ENCODE peak calls at places on chromosomes 7 and 10, in six cellular contexts. One of them, this sample, is unnamed.
A peak's percentile ranks its signal among the peaks of the same experiment; 100 is the strongest.

GRCh38 chr10:31149835-31150512 is 118.3 kb upstream of the ZNF438 start:
- DNase-seq in right atrium auricular region: no peak
- DNase-seq in naive B cell: no peak
- DNase-seq in globus pallidus: no peak
- DNase-seq in stimulated activated CD4-positive, alpha-beta T cell treated with anti-CD3 and anti-CD28 coated beads, TNF-alpha, amount 100 ng/mL, for 4 hours: no peak
- DNase-seq in spleen: no peak
- DNase-seq in this sample: no peak

GRCh38 chr7:105992888-105993287 is 29.8 kb downstream of the CDHR3 start:
- DNase-seq in right atrium auricular region: no peak
- DNase-seq in naive B cell: no peak
- DNase-seq in globus pallidus: no peak
- DNase-seq in stimulated activated CD4-positive, alpha-beta T cell treated with anti-CD3 and anti-CD28 coated beads, TNF-alpha, amount 100 ng/mL, for 4 hours: no peak
- DNase-seq in spleen: no peak
- DNase-seq in this sample: no peak

GRCh38 chr7:8277394-8277982 is 15.5 kb upstream of the ICA1 start:
- DNase-seq in right atrium auricular region: no peak
- DNase-seq in naive B cell: no peak
- DNase-seq in globus pallidus: no peak
- DNase-seq in stimulated activated CD4-positive, alpha-beta T cell treated with anti-CD3 and anti-CD28 coated beads, TNF-alpha, amount 100 ng/mL, for 4 hours: no peak
- DNase-seq in spleen: no peak
- DNase-seq in this sample: no peak

GRCh38 chr10:98128802-98129201 is 5.7 kb upstream of the R3HCC1L start:
- DNase-seq in right atrium auricular region: no peak
- DNase-seq in naive B cell: no peak
- DNase-seq in globus pallidus: no peak
- DNase-seq in stimulated activated CD4-positive, alpha-beta T cell treated with anti-CD3 and anti-CD28 coated beads, TNF-alpha, amount 100 ng/mL, for 4 hours: no peak
- DNase-seq in spleen: no peak
- DNase-seq in this sample: no peak

GRCh38 chr7:101435461-101436225 is 73.0 kb downstream of the COL26A1 start:
- DNase-seq in right atrium auricular region: no peak
- DNase-seq in naive B cell: no peak
- DNase-seq in globus pallidus: no peak
- DNase-seq in stimulated activated CD4-positive, alpha-beta T cell treated with anti-CD3 and anti-CD28 coated beads, TNF-alpha, amount 100 ng/mL, for 4 hours: no peak
- DNase-seq in spleen: no peak
- DNase-seq in this sample: no peak

GRCh38 chr10:88104213-88104612 is 240.8 kb downstream of the PTEN start:
- DNase-seq in right atrium auricular region: no peak
- DNase-seq in naive B cell: no peak
- DNase-seq in globus pallidus: no peak
- DNase-seq in stimulated activated CD4-positive, alpha-beta T cell treated with anti-CD3 and anti-CD28 coated beads, TNF-alpha, amount 100 ng/mL, for 4 hours: no peak
- DNase-seq in spleen: no peak
- DNase-seq in this sample: no peak

GRCh38 chr7:6375346-6376101 is 72.2 kb downstream of the DAGLB start:
- DNase-seq in right atrium auricular region: no peak
- DNase-seq in naive B cell: peak; percentile 38
- DNase-seq in globus pallidus: no peak
- DNase-seq in stimulated activated CD4-positive, alpha-beta T cell treated with anti-CD3 and anti-CD28 coated beads, TNF-alpha, amount 100 ng/mL, for 4 hours: no peak
- DNase-seq in spleen: peak; percentile 77
- DNase-seq in this sample: peak; percentile 38

GRCh38 chr10:4820804-4821401 is 5.1 kb upstream of the AKR1E2 start:
- DNase-seq in right atrium auricular region: peak; percentile 74
- DNase-seq in naive B cell: no peak
- DNase-seq in globus pallidus: peak; percentile 69
- DNase-seq in stimulated activated CD4-positive, alpha-beta T cell treated with anti-CD3 and anti-CD28 coated beads, TNF-alpha, amount 100 ng/mL, for 4 hours: no peak
- DNase-seq in spleen: no peak
- DNase-seq in this sample: no peak

GRCh38 chr7:106022193-106022821 is 59.2 kb downstream of the CDHR3 start:
- DNase-seq in right atrium auricular region: no peak
- DNase-seq in naive B cell: peak; percentile 48
- DNase-seq in globus pallidus: no peak
- DNase-seq in stimulated activated CD4-positive, alpha-beta T cell treated with anti-CD3 and anti-CD28 coated beads, TNF-alpha, amount 100 ng/mL, for 4 hours: no peak
- DNase-seq in spleen: peak; percentile 84
- DNase-seq in this sample: peak; percentile 49

GRCh38 chr7:159038066-159038465 is 106.6 kb downstream of the VIPR2 start:
- DNase-seq in right atrium auricular region: peak; percentile 30
- DNase-seq in naive B cell: no peak
- DNase-seq in globus pallidus: no peak
- DNase-seq in stimulated activated CD4-positive, alpha-beta T cell treated with anti-CD3 and anti-CD28 coated beads, TNF-alpha, amount 100 ng/mL, for 4 hours: no peak
- DNase-seq in spleen: no peak
- DNase-seq in this sample: no peak

GRCh38 chr7:94188350-94188749 is 184.2 kb upstream of the BET1 start:
- DNase-seq in right atrium auricular region: no peak
- DNase-seq in naive B cell: no peak
- DNase-seq in globus pallidus: no peak
- DNase-seq in stimulated activated CD4-positive, alpha-beta T cell treated with anti-CD3 and anti-CD28 coated beads, TNF-alpha, amount 100 ng/mL, for 4 hours: no peak
- DNase-seq in spleen: no peak
- DNase-seq in this sample: no peak

GRCh38 chr7:149869867-149870266 is 3.9 kb upstream of the ATP6V0E2 start:
- DNase-seq in right atrium auricular region: no peak
- DNase-seq in naive B cell: no peak
- DNase-seq in globus pallidus: no peak
- DNase-seq in stimulated activated CD4-positive, alpha-beta T cell treated with anti-CD3 and anti-CD28 coated beads, TNF-alpha, amount 100 ng/mL, for 4 hours: no peak
- DNase-seq in spleen: no peak
- DNase-seq in this sample: no peak

GRCh38 chr10:99540673-99541531 is 8.2 kb downstream of the NKX2-3 start:
- DNase-seq in right atrium auricular region: no peak
- DNase-seq in naive B cell: no peak
- DNase-seq in globus pallidus: no peak
- DNase-seq in stimulated activated CD4-positive, alpha-beta T cell treated with anti-CD3 and anti-CD28 coated beads, TNF-alpha, amount 100 ng/mL, for 4 hours: no peak
- DNase-seq in spleen: no peak
- DNase-seq in this sample: no peak

GRCh38 chr7:98287486-98287959 is 6.0 kb downstream of the BRI3 start:
- DNase-seq in right atrium auricular region: no peak
- DNase-seq in naive B cell: no peak
- DNase-seq in globus pallidus: no peak
- DNase-seq in stimulated activated CD4-positive, alpha-beta T cell treated with anti-CD3 and anti-CD28 coated beads, TNF-alpha, amount 100 ng/mL, for 4 hours: no peak
- DNase-seq in spleen: no peak
- DNase-seq in this sample: no peak

GRCh38 chr10:124916098-124916584 is 25.8 kb upstream of the ZRANB1 start:
- DNase-seq in right atrium auricular region: no peak
- DNase-seq in naive B cell: no peak
- DNase-seq in globus pallidus: no peak
- DNase-seq in stimulated activated CD4-positive, alpha-beta T cell treated with anti-CD3 and anti-CD28 coated beads, TNF-alpha, amount 100 ng/mL, for 4 hours: no peak
- DNase-seq in spleen: no peak
- DNase-seq in this sample: no peak